ENCODE peak calls at places on chromosomes 4 and X, in four cellular contexts. M, F, Z and U are unnamed samples. For H3K36me3, the result is how much of the 10 kb centered on the place peaks cover.

GRCh38 chr4:139556071-139556734 is at the start of gene SETD7:
- DNase-seq in Z (peak), F (peak), M (peak), U (peak)

GRCh38 chrX:49272426-49272825 is 2.8 kb downstream of the PPP1R3F start:
- DNase-seq in Z (peak), F (no peak), M (no peak), U (no peak)

GRCh38 chrX:21438792-21439191 is 64.6 kb downstream of the CNKSR2 start:
- DNase-seq in Z (peak), F (no peak), M (no peak), U (no peak)

GRCh38 chr4:26613242-26613641 is 29.4 kb downstream of the TBC1D19 start:
- DNase-seq in M (no peak), Z (no peak), F (no peak), U (no peak)

GRCh38 chr4:75344915-75345314 is 169.3 kb downstream of the RCHY1 start:
- DNase-seq in M (no peak), F (no peak), Z (no peak), U (peak)

GRCh38 chrX:75603833-75604232 is 81.0 kb upstream of the ZDHHC15 start:
- DNase-seq in Z (peak), F (peak), M (no peak), U (peak)

GRCh38 chrX:17682259-17682658 is 55.0 kb upstream of the SCML1 start:
- DNase-seq in F (no peak), Z (no peak), M (no peak), U (no peak)

GRCh38 chr4:185999207-185999606 is 69.7 kb upstream of the TLR3 start:
- DNase-seq in M (no peak), Z (no peak), F (no peak), U (no peak)

GRCh38 chrX:10326578-10326977 is 169.8 kb downstream of the CLCN4 start:
- DNase-seq in F (peak), Z (peak), M (no peak), U (peak)

GRCh38 chr4:107035711-107036601 is at the start of gene DKK2:
- DNase-seq in F (peak), M (peak), Z (no peak), U (no peak)

GRCh38 chr4:41745292-41746024 is 3.1 kb downstream of the PHOX2B start:
- DNase-seq in Z (no peak), F (peak), M (no peak), U (no peak)

GRCh38 chrX:31036895-31037294 is 34.9 kb downstream of the FTHL17 start:
- DNase-seq in F (peak), M (peak), Z (peak), U (peak)

GRCh38 chr4:41213563-41214157 is 682 bp downstream of the APBB2 start:
- DNase-seq in Z (peak), F (no peak), M (peak), U (no peak)

GRCh38 chr4:5592272-5592671 is 116.1 kb downstream of the EVC2 start:
- DNase-seq in F (no peak), Z (no peak), M (no peak), U (no peak)

GRCh38 chrX:150473371-150473770 is 95.0 kb upstream of the MTM1 start:
- DNase-seq in Z (no peak), M (no peak), F (no peak), U (no peak)

GRCh38 chr4:163201358-163201757 is 34.7 kb upstream of the NAF1 start:
- DNase-seq in M (no peak), Z (no peak), F (no peak), U (no peak)

DNA sequence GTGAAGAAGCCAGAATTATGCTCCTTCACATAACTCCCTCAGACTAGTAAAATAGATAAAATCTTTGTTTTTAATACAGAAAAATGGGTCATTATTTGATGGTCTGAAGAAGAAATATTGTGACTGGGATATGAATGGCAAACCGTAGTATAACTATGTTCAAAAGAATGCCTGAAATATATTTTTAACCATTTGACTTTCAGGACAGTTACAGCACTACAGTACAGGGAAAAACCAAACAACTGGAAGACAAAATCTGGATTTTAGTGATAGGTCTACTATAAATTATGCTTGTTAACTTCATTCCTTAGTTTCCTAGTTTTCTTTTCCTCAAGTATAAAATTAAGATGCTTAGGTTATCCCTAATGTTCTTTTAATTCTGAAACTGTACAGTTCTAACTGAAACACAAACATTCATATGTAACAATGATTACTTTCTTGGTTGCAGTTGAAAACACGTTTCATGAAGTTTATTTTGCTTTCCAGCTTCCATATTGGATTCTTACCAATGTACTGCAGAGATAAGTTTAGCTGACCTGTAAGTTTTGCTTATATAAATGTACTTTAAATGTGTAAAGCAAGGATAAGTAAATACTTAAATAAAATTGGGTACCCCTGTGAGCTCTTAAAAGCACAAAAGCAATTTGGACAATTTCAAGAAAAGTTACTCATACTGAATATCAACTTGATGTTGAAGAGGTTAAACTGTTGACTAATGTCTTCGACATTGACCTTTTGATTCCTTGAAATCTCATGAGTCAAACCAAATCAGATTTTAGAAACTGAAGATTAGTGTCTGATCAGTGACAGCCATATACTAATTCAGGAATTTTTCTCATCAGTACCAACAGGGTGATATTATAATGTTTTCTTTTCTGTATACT is 895 bp downstream of the AFP start:
- DNase-seq in F (no peak), M (no peak), Z (no peak), U (no peak)
- H3K4me3 ChIP-seq in F (no peak), M (no peak), Z (no peak), U (no peak)

DNA sequence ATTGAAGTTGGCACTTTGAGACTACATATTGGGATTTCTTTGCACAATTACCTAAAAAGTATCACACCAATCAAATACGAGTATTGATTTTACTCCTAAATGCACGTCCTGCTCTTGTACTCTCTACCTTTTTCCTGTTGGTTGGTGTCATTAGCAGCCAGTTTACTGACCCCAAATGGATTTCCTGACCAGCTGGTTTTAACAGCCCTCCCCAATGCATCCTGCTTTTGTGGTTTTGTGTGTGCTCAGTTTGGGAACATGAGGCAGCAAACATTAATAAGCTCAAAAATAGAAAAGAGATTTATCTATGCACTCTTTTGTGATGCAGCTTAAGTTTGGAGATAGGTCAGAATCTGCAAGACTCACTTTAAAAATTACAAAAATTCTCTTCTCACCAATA is 230.3 kb downstream of the MAPK10 start:
- DNase-seq in Z (no peak), F (no peak), M (no peak), U (no peak)
- TF ChIP-seq CTCF in Z (no peak), F (no peak), M (no peak), U (no peak)

GRCh38 chrX:118022803-118023202 is 93.8 kb downstream of the KLHL13 start:
- DNase-seq in Z (no peak), F (no peak), M (no peak), U (no peak)
- H3K36me3 ChIP-seq in Z (under half), F (under half), M (under half), U (under half)

GRCh38 chr4:161893566-161893965 is 270.2 kb downstream of the FSTL5 start:
- DNase-seq in M (no peak), Z (no peak), F (no peak), U (no peak)

GRCh38 chr4:161894493-161895167 is 269.2 kb downstream of the FSTL5 start:
- DNase-seq in F (no peak), M (no peak), Z (no peak), U (no peak)

DNA sequence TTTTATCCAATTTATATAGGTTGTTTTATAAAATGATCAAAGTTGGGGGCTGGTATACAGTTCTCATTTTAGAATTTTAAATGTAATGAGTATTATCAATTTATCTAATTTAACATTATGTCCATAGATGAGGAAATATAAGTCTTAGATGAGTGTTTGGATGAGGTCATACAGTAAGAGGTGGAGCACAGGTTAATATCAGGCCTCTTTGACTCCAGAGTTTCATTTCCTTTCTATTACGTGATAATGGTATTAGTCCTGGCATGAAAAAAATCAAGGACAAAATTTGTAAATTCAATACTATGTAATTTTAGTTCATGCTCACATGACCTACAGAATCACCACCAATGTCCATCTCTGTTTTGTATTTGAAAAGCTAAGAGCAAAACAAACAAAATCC is 269.8 kb downstream of the FSTL5 start:
- DNase-seq in F (no peak), M (no peak), Z (no peak), U (no peak)
- H3K4me3 ChIP-seq in F (no peak), M (no peak), Z (no peak), U (no peak)

DNA sequence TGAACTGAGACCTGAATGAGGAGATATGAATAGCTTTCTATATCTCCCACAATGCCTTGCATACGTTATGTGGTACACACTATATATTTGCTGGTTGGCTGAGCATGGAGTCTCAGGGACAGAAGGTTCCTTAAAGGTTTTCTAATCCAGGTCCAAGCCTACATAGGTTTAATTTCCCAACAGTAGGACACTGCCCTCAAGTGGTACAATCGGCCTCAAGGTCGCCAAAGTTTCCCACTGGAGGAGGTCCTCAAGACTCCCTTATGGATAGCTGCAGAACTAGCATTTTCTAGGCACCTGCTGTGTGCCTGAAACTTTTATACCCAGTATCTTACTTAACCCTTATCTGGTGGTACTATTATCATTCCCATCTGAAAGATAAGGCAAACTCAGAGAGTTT is 21.0 kb upstream of the EFNB1 start:
- DNase-seq in F (peak), M (no peak), Z (no peak), U (no peak)
- TF ChIP-seq CTCF in F (peak), M (no peak), Z (no peak), U (peak)